ENCODE peak calls at places on chromosomes 12 and 14, in eight cellular contexts. D is NCI-H1105, Q is T47D, A is glomerular endothelial cell, B is posterior cingulate gyrus, K is left colon, G is GM04504, T is B cell. R is an unnamed sample.

GRCh38 chr12:32586390-32586789 is 92.7 kb upstream of the DNM1L start:
- DNase-seq in D (no peak), Q (no peak), A (peak; percentile 65), B (no peak), K (no peak), G (no peak), T (no peak), R (no peak)

GRCh38 chr14:78484002-78484401 is 313.8 kb downstream of the NRXN3 start:
- DNase-seq in D (no peak), Q (no peak), A (no peak), B (no peak), K (no peak), G (no peak), T (no peak), R (no peak)

GRCh38 chr12:26331960-26332359 is 136.6 kb downstream of the SSPN start:
- DNase-seq in D (no peak), Q (no peak), A (no peak), B (no peak), K (no peak), G (no peak), T (no peak), R (no peak)

GRCh38 chr12:91854725-91855124 is 290.9 kb downstream of the BTG1 start:
- DNase-seq in D (no peak), Q (no peak), A (no peak), B (no peak), K (no peak), G (no peak), T (no peak), R (no peak)

GRCh38 chr12:62001424-62001823 is 258.8 kb upstream of the USP15 start:
- DNase-seq in D (no peak), Q (no peak), A (no peak), B (no peak), K (no peak), G (no peak), T (no peak), R (no peak)

GRCh38 chr12:55745361-55746146 is 2.6 kb downstream of the GDF11 start:
- DNase-seq in D (no peak), Q (no peak), A (no peak), B (no peak), K (no peak), G (no peak), T (no peak), R (peak; percentile 56)

GRCh38 chr12:29762637-29763300 is 21.0 kb downstream of the TMTC1 start:
- DNase-seq in D (no peak), Q (no peak), A (no peak), B (peak; percentile 24), K (no peak), G (no peak), T (no peak), R (no peak)

GRCh38 chr12:124747426-124748161 is 116.1 kb downstream of the SCARB1 start:
- DNase-seq in D (no peak), Q (no peak), A (no peak), B (no peak), K (no peak), G (peak; percentile 90), T (no peak), R (no peak)

GRCh38 chr14:73712540-73713141 is 1.5 kb downstream of the PNMA1 start:
- DNase-seq in D (peak; percentile 55), Q (peak; percentile 58), A (no peak), B (no peak), K (no peak), G (no peak), T (peak; percentile 35), R (no peak)

GRCh38 chr12:52659395-52659794 is 7.4 kb upstream of the KRT2 start:
- DNase-seq in D (no peak), Q (no peak), A (no peak), B (no peak), K (no peak), G (no peak), T (no peak), R (no peak)

GRCh38 chr12:47377414-47378221 is 297.9 kb upstream of the AMIGO2 start:
- DNase-seq in D (no peak), Q (no peak), A (peak; percentile 91), B (peak; percentile 22), K (peak; percentile 91), G (peak; percentile 97), T (no peak), R (no peak)

R was measured in HuH-7.